ENCODE peak calls at places on chromosomes 16 and 17, in six cellular contexts. N is mesendoderm, I is IMR-90, B is neuronal stem cell, Y is H9, O is H1. C is an unnamed sample.

GRCh38 chr16:66699898-66700297 is 3.4 kb upstream of the CMTM4 start:
- DNase-seq in O (no peak), I (no peak), N (no peak), Y (no peak), B (no peak), C (no peak)

GRCh38 chr16:54061454-54061853 is 225.1 kb downstream of the IRX3 start:
- DNase-seq in I (no peak), O (no peak), B (no peak), N (no peak), Y (no peak), C (no peak)

GRCh38 chr17:75496005-75496404 is 19.3 kb downstream of the CASKIN2 start:
- DNase-seq in I (no peak), Y (no peak), N (no peak), O (no peak), B (no peak), C (no peak)

GRCh38 chr17:50358177-50358576 is 12.3 kb downstream of the XYLT2 start:
- DNase-seq in I (no peak), B (no peak), Y (no peak), N (no peak), O (no peak), C (no peak)

GRCh38 chr16:69313469-69313868 is 2.3 kb downstream of the VPS4A start:
- DNase-seq in N (no peak), B (no peak), Y (no peak), I (no peak), O (no peak), C (no peak)

GRCh38 chr16:9670058-9670457 is 512.2 kb downstream of the GRIN2A start:
- DNase-seq in N (peak; percentile 76), Y (peak; percentile 50), I (no peak), O (no peak), B (peak; percentile 31), C (no peak)

GRCh38 chr16:4915226-4915761 is 21.7 kb downstream of the PPL start:
- DNase-seq in I (peak; percentile 96), O (no peak), B (no peak), Y (no peak), N (no peak), C (peak; percentile 77)

GRCh38 chr17:6041261-6041660 is 28.9 kb upstream of the WSCD1 start:
- DNase-seq in B (no peak), I (no peak), Y (no peak), O (no peak), N (no peak), C (no peak)

GRCh38 chr17:78383725-78384471 is 5.4 kb downstream of the PGS1 start:
- DNase-seq in O (no peak), I (peak; percentile 100), B (no peak), Y (no peak), N (no peak), C (peak; percentile 99)

GRCh38 chr17:1714980-1715802 is 5.0 kb upstream of the TLCD2 start:
- DNase-seq in I (peak; percentile 88), O (no peak), Y (peak; percentile 86), B (no peak), N (peak; percentile 93), C (peak; percentile 91)

GRCh38 chr16:82735176-82735575 is 108.4 kb downstream of the CDH13 start:
- DNase-seq in Y (no peak), O (no peak), I (no peak), N (no peak), B (no peak), C (peak; percentile 34)

GRCh38 chr17:49715221-49715620 is 7.5 kb upstream of the SLC35B1 start:
- DNase-seq in I (no peak), N (no peak), B (no peak), O (no peak), Y (no peak), C (no peak)

GRCh38 chr16:66476328-66477027 is 49.4 kb downstream of the BEAN1 start:
- DNase-seq in B (no peak), N (peak; percentile 50), I (no peak), O (no peak), Y (peak; percentile 76), C (peak; percentile 1)

GRCh38 chr16:85422374-85423185 is 190.5 kb upstream of the GSE1 start:
- DNase-seq in I (no peak), N (no peak), Y (no peak), O (no peak), B (no peak), C (no peak)

GRCh38 chr17:8237886-8238285 is 10.0 kb downstream of the CTC1 start:
- DNase-seq in Y (no peak), O (no peak), N (no peak), B (no peak), I (no peak), C (no peak)

GRCh38 chr17:34163681-34164080 is 91.4 kb upstream of the CCL2 start:
- DNase-seq in I (peak; percentile 16), Y (peak; percentile 75), B (peak; percentile 9), N (peak; percentile 81), O (no peak), C (no peak)

GRCh38 chr16:1157639-1158455 is 4.9 kb downstream of the CACNA1H start:
- DNase-seq in O (no peak), B (no peak), I (no peak), Y (no peak), N (no peak), C (no peak)

GRCh38 chr16:53433930-53434435 is 288 bp upstream of the RBL2 start:
- DNase-seq in N (peak; percentile 90), O (no peak), B (no peak), I (peak; percentile 75), Y (no peak), C (peak; percentile 80)

GRCh38 chr16:68651136-68651535 is 6.0 kb downstream of the CDH3 start:
- DNase-seq in I (no peak), Y (no peak), B (no peak), N (no peak), O (no peak), C (no peak)

GRCh38 chr16:56990407-56991286 is 1.3 kb downstream of the NLRC5 start:
- DNase-seq in Y (no peak), B (no peak), O (no peak), I (no peak), N (no peak), C (no peak)

DNA sequence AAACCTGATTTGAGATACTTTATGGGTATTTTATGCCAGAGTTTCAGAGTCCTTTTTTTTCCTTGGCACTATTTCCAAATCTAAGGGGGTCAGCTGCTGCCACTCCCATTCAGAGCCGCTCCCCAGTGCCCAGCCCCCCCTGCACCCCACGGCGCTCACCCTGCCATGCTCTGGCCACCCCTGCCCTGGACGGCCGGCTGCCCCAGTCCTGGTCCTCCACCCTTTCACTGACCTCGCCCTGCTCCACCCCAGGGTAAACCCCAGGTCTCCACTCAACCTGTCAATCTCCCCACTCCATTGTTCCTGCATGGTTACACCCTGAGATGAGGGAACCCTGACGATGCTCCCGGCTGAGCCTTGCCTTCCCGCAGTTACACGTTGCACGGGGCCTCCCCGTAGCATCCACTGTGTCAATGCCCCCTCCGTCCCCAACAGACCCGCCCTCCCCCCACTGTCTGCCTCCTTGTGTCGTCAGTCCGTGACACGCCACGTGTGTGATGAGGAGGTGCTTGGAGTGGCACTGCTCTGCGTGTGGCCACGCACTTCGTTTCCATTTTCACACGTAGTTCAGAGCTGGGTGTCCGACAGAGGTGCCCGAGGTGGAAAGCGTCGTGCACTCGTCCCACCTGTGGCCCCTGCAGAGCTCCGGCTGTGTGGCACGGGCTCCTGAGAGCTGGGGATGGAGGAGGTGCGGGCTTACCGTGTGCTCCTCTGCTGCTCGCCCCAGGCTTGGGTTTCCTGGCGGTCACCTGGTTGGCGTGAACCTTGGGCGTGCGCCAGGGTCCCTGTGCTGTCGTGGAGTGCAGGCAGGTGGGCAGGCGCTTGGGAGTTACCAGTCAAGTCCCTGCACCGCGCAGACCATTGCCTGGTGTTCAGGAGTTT is 116.5 kb downstream of the BANP start:
- DNase-seq in B (no peak), N (no peak), I (no peak), O (no peak), Y (no peak), C (no peak)
- H2BK5ac ChIP-seq in B (no peak overlapping the region), N (no peak overlapping the region), I (no peak overlapping the region), O (peak overlapping the region; percentile 16), Y (no peak overlapping the region), C (no peak overlapping the region)

GRCh38 chr16:49528035-49528434 is 154.4 kb downstream of the C16orf78 start:
- DNase-seq in I (no peak), O (no peak), B (no peak), N (no peak), Y (no peak), C (peak; percentile 23)

GRCh38 chr16:49527621-49528020 is 154.0 kb downstream of the C16orf78 start:
- DNase-seq in B (no peak), I (no peak), O (no peak), Y (no peak), N (no peak), C (no peak)

GRCh38 chr16:49529646-49530045 is 156.0 kb downstream of the C16orf78 start:
- DNase-seq in B (no peak), O (no peak), I (no peak), Y (no peak), N (no peak), C (no peak)

GRCh38 chr16:49526966-49527365 is 153.4 kb downstream of the C16orf78 start:
- DNase-seq in B (no peak), N (no peak), Y (no peak), I (no peak), O (no peak), C (no peak)

GRCh38 chr16:49528564-49529150 is 155.1 kb downstream of the C16orf78 start:
- DNase-seq in N (no peak), Y (no peak), I (no peak), O (no peak), B (no peak), C (no peak)
- H3K27ac ChIP-seq in N (no peak overlapping the region), Y (no peak overlapping the region), I (no peak overlapping the region), O (no peak overlapping the region), B (no peak overlapping the region), C (no peak overlapping the region)

DNA sequence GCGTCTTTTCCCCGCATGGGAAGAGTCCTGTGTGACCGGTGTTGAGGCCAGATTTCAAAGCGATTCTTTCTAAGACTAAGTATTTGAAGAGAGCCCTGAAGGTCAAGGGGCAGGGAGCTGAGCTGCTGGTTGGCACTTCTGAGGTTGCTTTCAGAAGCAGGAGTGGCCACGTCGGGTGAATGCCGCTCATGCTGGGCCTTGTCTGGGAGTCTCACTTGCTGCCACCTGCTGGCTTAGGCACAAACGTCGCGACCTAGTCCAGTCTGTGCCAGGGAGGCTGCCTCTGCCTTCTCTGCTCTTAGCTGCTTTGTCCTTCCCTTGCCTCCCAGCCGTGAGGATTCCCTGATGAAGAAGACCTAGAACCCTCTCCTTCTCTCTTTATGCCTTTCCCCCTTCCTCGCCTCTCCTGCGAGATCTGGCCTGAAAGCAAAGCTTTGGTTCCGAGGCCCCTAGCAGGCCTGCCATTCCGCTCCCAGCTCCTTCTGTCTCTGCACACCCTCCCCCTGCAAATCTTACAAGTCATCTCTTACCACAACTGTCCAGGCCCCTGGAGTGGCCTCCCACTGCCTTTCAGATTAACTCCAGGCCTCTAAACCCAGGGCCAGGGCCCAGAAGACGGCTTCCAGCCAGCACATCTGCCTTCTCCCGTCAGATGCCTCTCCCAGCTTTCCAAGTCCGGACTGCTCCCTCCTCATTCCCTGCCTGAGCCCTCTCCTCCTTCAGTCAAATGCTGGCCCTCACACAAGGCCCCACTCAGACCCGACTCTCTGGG is 11.4 kb downstream of the CTNS start:
- DNase-seq in I (peak; percentile 55), O (no peak), N (peak; percentile 71), Y (peak; percentile 85), B (no peak), C (peak; percentile 60)
- H2BK120ac ChIP-seq in I (no peak overlapping the region), O (no peak overlapping the region), N (no peak overlapping the region), Y (no peak overlapping the region), B (no peak overlapping the region), C (no peak overlapping the region)

DNA sequence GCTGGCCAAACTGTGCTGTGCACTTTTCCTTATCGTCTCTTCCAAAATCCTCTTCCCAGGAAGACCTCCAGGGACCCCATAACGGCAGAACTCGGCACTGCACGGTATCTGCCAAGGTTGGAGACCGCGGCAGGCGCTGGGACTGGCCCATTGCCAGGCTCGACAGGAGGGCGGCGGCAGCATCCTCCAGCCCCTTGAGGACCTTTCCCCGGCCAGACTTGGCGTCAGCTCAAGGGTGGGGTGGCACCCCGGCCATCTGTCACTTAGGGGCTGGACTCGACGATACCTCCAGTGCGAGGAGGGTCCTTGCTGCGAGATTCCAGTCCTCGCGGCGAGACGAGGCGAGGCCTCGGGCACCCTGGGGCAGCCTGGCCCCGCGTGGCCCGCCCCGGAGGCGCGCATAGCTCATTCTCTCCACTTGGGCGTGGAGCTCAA is 777 bp downstream of the ACLY start:
- DNase-seq in O (no peak), B (no peak), N (no peak), I (peak; percentile 31), Y (no peak), C (peak; percentile 44)
- H2BK5ac ChIP-seq in O (peak overlapping the region; percentile 97), B (peak overlapping the region; percentile 95), N (peak overlapping the region; percentile 91), I (peak overlapping the region; percentile 67), Y (no peak overlapping the region), C (no peak overlapping the region)